ENCODE peak calls at places on chromosomes 6 and 20, in nine cellular contexts. L is dermis blood vessel endothelial cell; F is HFF-Myc; P is activated CD8-positive, alpha-beta memory T cell treated with anti-CD3 and anti-CD28 coated beads for 24 hours; I is cardiac fibroblast; H is activated naive CD8-positive, alpha-beta T cell treated with anti-CD3 and anti-CD28 coated beads for 36 hours; M is testis; X is CD8-positive, alpha-beta memory T cell; W is smooth muscle cell of the brain vasculature. B is an unnamed sample.

GRCh38 chr6:136069119-136069518 is 181.0 kb downstream of the MTFR2 start:
- DNase-seq in P (no peak), M (no peak), X (no peak), H (no peak), F (no peak), L (peak; percentile 81), W (peak; percentile 24), I (peak; percentile 82), B (no peak)

GRCh38 chr20:24694727-24695528 is 225.5 kb downstream of the SYNDIG1 start:
- DNase-seq in H (no peak), W (no peak), F (no peak), P (peak; percentile 13), X (no peak), I (no peak), L (no peak), M (peak; percentile 36), B (peak; percentile 54)

GRCh38 chr6:134034951-134035822 is 17.2 kb downstream of the SLC2A12 start:
- DNase-seq in L (no peak), F (no peak), X (no peak), P (no peak), H (no peak), W (no peak), I (no peak), M (no peak), B (no peak)

GRCh38 chr6:151357758-151358436 is 33.5 kb downstream of the ZBTB2 start:
- DNase-seq in L (no peak), I (no peak), P (no peak), W (no peak), X (no peak), F (no peak), H (no peak), M (no peak), B (no peak)

GRCh38 chr20:9409352-9409751 is 105.0 kb upstream of the LAMP5 start:
- DNase-seq in L (no peak), F (no peak), H (no peak), W (no peak), M (no peak), I (peak; percentile 6), X (no peak), P (no peak), B (no peak)

GRCh38 chr20:13009682-13010406 is 1.1 kb downstream of the SPTLC3 start:
- DNase-seq in X (no peak), W (peak; percentile 57), M (peak; percentile 46), F (peak; percentile 72), H (no peak), L (peak; percentile 56), I (peak; percentile 97), P (no peak), B (no peak)

GRCh38 chr6:167090171-167090570 is 32.7 kb upstream of the CCR6 start:
- DNase-seq in M (no peak), X (no peak), L (no peak), F (no peak), I (no peak), W (no peak), H (no peak), P (no peak), B (no peak)

GRCh38 chr20:52425253-52425652 is 233.7 kb upstream of the ZFP64 start:
- DNase-seq in M (no peak), F (no peak), W (no peak), P (no peak), L (no peak), X (no peak), H (no peak), I (no peak), B (no peak)

GRCh38 chr20:34537651-34538050 is 20.9 kb upstream of the MAP1LC3A start:
- DNase-seq in M (no peak), W (no peak), L (no peak), I (no peak), P (no peak), F (no peak), H (no peak), X (no peak), B (no peak)

GRCh38 chr6:167676666-167677421 is 149.9 kb upstream of the AFDN start:
- DNase-seq in M (peak; percentile 73), P (no peak), I (peak; percentile 76), H (no peak), X (no peak), F (no peak), L (peak; percentile 54), W (no peak), B (peak; percentile 49)

GRCh38 chr20:33415948-33416347 is 14.6 kb upstream of the CDK5RAP1 start:
- DNase-seq in X (no peak), P (no peak), F (no peak), L (peak; percentile 54), M (peak; percentile 59), W (no peak), I (peak; percentile 73), H (no peak), B (no peak)

GRCh38 chr6:19356692-19357091 is 480.5 kb upstream of the ID4 start:
- DNase-seq in M (no peak), L (no peak), X (no peak), I (no peak), H (no peak), P (no peak), W (no peak), F (no peak), B (no peak)

GRCh38 chr6:84462697-84463096 is 235.3 kb upstream of the CEP162 start:
- DNase-seq in I (peak; percentile 79), X (no peak), P (no peak), M (no peak), F (no peak), W (no peak), H (no peak), L (peak; percentile 14), B (no peak)

GRCh38 chr6:168407842-168408241 is 33.1 kb upstream of the SMOC2 start:
- DNase-seq in F (no peak), H (no peak), P (no peak), W (no peak), L (no peak), X (no peak), I (no peak), M (no peak), B (no peak)

GRCh38 chr6:67285770-67286495 is 1349.1 kb upstream of the ADGRB3 start:
- DNase-seq in M (no peak), L (no peak), X (no peak), H (no peak), F (no peak), W (no peak), I (peak; percentile 23), P (no peak), B (no peak)

GRCh38 chr20:54208492-54209044 is 681 bp downstream of the PFDN4 start:
- DNase-seq in M (peak; percentile 53), W (no peak), L (peak; percentile 42), H (no peak), X (no peak), F (no peak), I (peak; percentile 40), P (no peak), B (no peak)

GRCh38 chr6:111870751-111871064 is 2.5 kb downstream of the FYN start:
- DNase-seq in F (no peak), W (no peak), M (no peak), L (peak; percentile 26), P (no peak), X (no peak), I (no peak), H (no peak), B (no peak)

GRCh38 chr6:88952065-88952704 is 11.2 kb downstream of the RNGTT start:
- DNase-seq in W (no peak), M (no peak), L (no peak), F (peak; percentile 12), X (no peak), I (peak; percentile 23), H (no peak), P (no peak), B (no peak)

GRCh38 chr6:149250982-149251381 is 66.5 kb upstream of the TAB2 start:
- DNase-seq in H (no peak), F (no peak), W (no peak), X (no peak), P (no peak), M (no peak), L (no peak), I (no peak), B (no peak)

GRCh38 chr6:37069639-37070038 is 64.2 kb downstream of the FGD2 start:
- DNase-seq in W (no peak), I (no peak), X (no peak), F (no peak), L (no peak), H (no peak), M (no peak), P (no peak), B (no peak)

GRCh38 chr6:155915651-155916050 is 460.0 kb upstream of the NOX3 start:
- DNase-seq in W (no peak), L (no peak), M (no peak), F (no peak), X (no peak), I (no peak), P (no peak), H (no peak), B (no peak)

GRCh38 chr6:10999994-11000393 is 44.1 kb downstream of the ELOVL2 start:
- DNase-seq in H (no peak), M (no peak), P (no peak), W (peak; percentile 17), X (no peak), L (peak; percentile 1), I (peak; percentile 83), F (no peak), B (no peak)

GRCh38 chr6:137323860-137324259 is 104.7 kb upstream of the IFNGR1 start:
- DNase-seq in H (no peak), F (no peak), P (no peak), I (no peak), W (no peak), M (no peak), X (no peak), L (no peak), B (no peak)

GRCh38 chr6:167398214-167399050 is 73.5 kb downstream of the TTLL2 start:
- DNase-seq in W (no peak), F (no peak), H (no peak), M (no peak), P (no peak), L (no peak), X (no peak), I (no peak), B (peak; percentile 26)

GRCh38 chr6:158624684-158625682 is 19.6 kb downstream of the DYNLT1 start:
- DNase-seq in W (no peak), P (peak; percentile 49), X (no peak), F (no peak), M (no peak), H (no peak), I (no peak), L (no peak), B (no peak)

GRCh38 chr6:42251500-42251899 is 33.8 kb upstream of the MRPS10 start:
- DNase-seq in W (no peak), M (no peak), I (peak; percentile 53), H (no peak), X (no peak), P (no peak), L (no peak), F (no peak), B (no peak)

GRCh38 chr20:1462834-1463233 is 3.8 kb downstream of the NSFL1C start:
- DNase-seq in H (no peak), I (no peak), X (no peak), L (no peak), F (no peak), M (no peak), P (no peak), W (no peak), B (no peak)

GRCh38 chr6:62362097-62362496 is 76.1 kb upstream of the KHDRBS2 start:
- DNase-seq in H (no peak), I (no peak), W (no peak), P (no peak), M (no peak), F (no peak), L (no peak), X (no peak), B (no peak)

GRCh38 chr6:165573671-165574070 is 89.4 kb downstream of the PDE10A start:
- DNase-seq in L (peak; percentile 98), M (peak; percentile 27), F (no peak), P (no peak), X (no peak), H (no peak), I (peak; percentile 99), W (peak; percentile 89), B (no peak)

GRCh38 chr6:148548065-148548748 is 198.6 kb upstream of the UST start:
- DNase-seq in I (peak; percentile 86), P (no peak), W (no peak), F (no peak), X (no peak), M (peak; percentile 27), L (no peak), H (no peak), B (no peak)

GRCh38 chr20:20743511-20744169 is 31.2 kb upstream of the RALGAPA2 start:
- DNase-seq in W (no peak), F (no peak), X (no peak), I (peak; percentile 88), H (no peak), L (peak; percentile 96), M (peak; percentile 66), P (no peak), B (peak; percentile 80)

B was measured in upper lobe of right lung.